ENCODE peak calls at places on chromosomes 12 and 14, in six cellular contexts. X is cardiac fibroblast; L is effector CD8-positive, alpha-beta T cell; H is effector memory CD4-positive, alpha-beta T cell; E is hypothalamus; U is cardiac muscle cell. T is an unnamed sample.
A peak's percentile ranks its signal among the peaks of the same experiment; 100 is the strongest.

GRCh38 chr12:78431931-78432330 is 432.6 kb upstream of the SYT1 start:
- DNase-seq in X (no peak), L (no peak), H (no peak), E (no peak), U (no peak), T (no peak)

GRCh38 chr12:46267618-46268348 is 1.1 kb downstream of the SLC38A1 start:
- DNase-seq in X (peak; percentile 23), L (no peak), H (peak; percentile 25), E (no peak), U (peak; percentile 28), T (no peak)

GRCh38 chr14:71638523-71639196 is 293.6 kb upstream of the RGS6 start:
- DNase-seq in X (peak; percentile 24), L (no peak), H (no peak), E (no peak), U (no peak), T (no peak)

GRCh38 chr12:64624035-64624434 is 13.7 kb downstream of the RASSF3 start:
- DNase-seq in X (no peak), L (no peak), H (no peak), E (no peak), U (no peak), T (no peak)

GRCh38 chr12:128829870-128830504 is 6.2 kb upstream of the SLC15A4 start:
- DNase-seq in X (no peak), L (no peak), H (no peak), E (no peak), U (no peak), T (no peak)

GRCh38 chr12:22453511-22453910 is 90.8 kb downstream of the C2CD5 start:
- DNase-seq in X (no peak), L (no peak), H (no peak), E (no peak), U (no peak), T (no peak)

GRCh38 chr14:39268393-39268792 is 34.7 kb downstream of the MIA2 start:
- DNase-seq in X (peak; percentile 20), L (no peak), H (no peak), E (no peak), U (peak; percentile 22), T (no peak)

GRCh38 chr12:6039894-6040601 is 84.4 kb downstream of the VWF start:
- DNase-seq in X (peak; percentile 82), L (peak; percentile 19), H (no peak), E (no peak), U (peak; percentile 82), T (no peak)

GRCh38 chr12:25186038-25186787 is 8.7 kb downstream of the DNAI7 start:
- DNase-seq in X (no peak), L (no peak), H (no peak), E (no peak), U (no peak), T (no peak)

GRCh38 chr12:1812650-1813302 is 7.6 kb upstream of the LRTM2 start:
- DNase-seq in X (peak; percentile 73), L (no peak), H (no peak), E (no peak), U (peak; percentile 83), T (no peak)

GRCh38 chr12:104023710-104024109 is 26.3 kb downstream of the GLT8D2 start:
- DNase-seq in X (no peak), L (no peak), H (no peak), E (no peak), U (no peak), T (no peak)

GRCh38 chr12:26642361-26642760 is 190.6 kb downstream of the ITPR2 start:
- DNase-seq in X (no peak), L (no peak), H (no peak), E (no peak), U (peak; percentile 13), T (no peak)

GRCh38 chr12:93060666-93061413 is 131.7 kb upstream of the EEA1 start:
- DNase-seq in X (peak; percentile 71), L (no peak), H (no peak), E (no peak), U (peak; percentile 80), T (no peak)

GRCh38 chr12:69423037-69423905 is 46.9 kb upstream of the FRS2 start:
- DNase-seq in X (peak; percentile 5), L (no peak), H (no peak), E (no peak), U (no peak), T (no peak)

GRCh38 chr12:59444932-59445331 is 150.9 kb upstream of the SLC16A7 start:
- DNase-seq in X (peak; percentile 33), L (no peak), H (no peak), E (no peak), U (peak; percentile 44), T (no peak)

GRCh38 chr12:111443586-111443985 is 37.9 kb downstream of the SH2B3 start:
- DNase-seq in X (no peak), L (no peak), H (no peak), E (no peak), U (no peak), T (no peak)

GRCh38 chr14:69002069-69002468 is 23.0 kb upstream of the ACTN1 start:
- DNase-seq in X (peak; percentile 39), L (no peak), H (no peak), E (no peak), U (no peak), T (no peak)

GRCh38 chr12:4908694-4909396 is 860 bp upstream of the KCNA1 start:
- DNase-seq in X (no peak), L (no peak), H (no peak), E (no peak), U (no peak), T (no peak)

GRCh38 chr12:130602251-130602650 is 113.8 kb downstream of the RIMBP2 start:
- DNase-seq in X (no peak), L (no peak), H (no peak), E (no peak), U (no peak), T (no peak)

GRCh38 chr14:68210729-68211299 is 391.2 kb downstream of the RAD51B start:
- DNase-seq in X (peak; percentile 93), L (no peak), H (peak; percentile 8), E (no peak), U (peak; percentile 94), T (peak; percentile 90)

GRCh38 chr12:123861392-123861791 is 99.3 kb downstream of the DNAH10 start:
- DNase-seq in X (no peak), L (no peak), H (no peak), E (no peak), U (no peak), T (no peak)

GRCh38 chr12:88334271-88334670 is 192.2 kb downstream of the TMTC3 start:
- DNase-seq in X (peak; percentile 31), L (no peak), H (no peak), E (no peak), U (peak; percentile 46), T (peak; percentile 36)

GRCh38 chr12:123996581-123996980 is 23.6 kb downstream of the ZNF664 start:
- DNase-seq in X (no peak), L (no peak), H (no peak), E (no peak), U (no peak), T (no peak)

GRCh38 chr12:42758806-42759205 is 169.3 kb upstream of the PRICKLE1 start:
- DNase-seq in X (no peak), L (no peak), H (no peak), E (no peak), U (no peak), T (no peak)

GRCh38 chr14:73619524-73619923 is 7.2 kb downstream of the ACOT6 start:
- DNase-seq in X (no peak), L (no peak), H (no peak), E (no peak), U (no peak), T (no peak)

GRCh38 chr12:94570161-94570560 is 80.2 kb downstream of the TMCC3 start:
- DNase-seq in X (peak; percentile 18), L (no peak), H (no peak), E (no peak), U (peak; percentile 33), T (peak; percentile 47)

GRCh38 chr12:54561164-54561563 is 11.8 kb downstream of the PDE1B start:
- DNase-seq in X (peak; percentile 8), L (no peak), H (no peak), E (no peak), U (peak; percentile 46), T (no peak)

GRCh38 chr14:101458536-101459391 is 102.5 kb upstream of the DIO3 start:
- DNase-seq in X (no peak), L (no peak), H (no peak), E (no peak), U (no peak), T (no peak)

GRCh38 chr12:70948976-70949336 is 28.4 kb upstream of the PTPRR start:
- DNase-seq in X (peak; percentile 88), L (no peak), H (no peak), E (no peak), U (peak; percentile 67), T (no peak)

GRCh38 chr14:77307099-77307496 is 13.6 kb downstream of the POMT2 start:
- DNase-seq in X (no peak), L (no peak), H (no peak), E (peak; percentile 23), U (no peak), T (no peak)

GRCh38 chr12:57622293-57623245 is 10.4 kb downstream of the B4GALNT1 start:
- DNase-seq in X (no peak), L (no peak), H (no peak), E (no peak), U (no peak), T (no peak)

GRCh38 chr14:61503167-61503801 is 181.9 kb downstream of the PRKCH start:
- DNase-seq in X (peak; percentile 84), L (peak; percentile 18), H (peak; percentile 54), E (no peak), U (peak; percentile 81), T (no peak)

GRCh38 chr12:94676011-94676709 is 25.8 kb upstream of the TMCC3 start:
- DNase-seq in X (peak; percentile 37), L (no peak), H (no peak), E (no peak), U (peak; percentile 71), T (no peak)

GRCh38 chr12:109844983-109845841 is 12.0 kb upstream of the TRPV4 start:
- DNase-seq in X (peak; percentile 85), L (peak; percentile 85), H (peak; percentile 72), E (peak; percentile 58), U (peak; percentile 85), T (no peak)

GRCh38 chr12:90593596-90594290 is 361.2 kb downstream of the CCER1 start:
- DNase-seq in X (no peak), L (no peak), H (no peak), E (no peak), U (no peak), T (no peak)

GRCh38 chr12:57444744-57445143 is 10.2 kb downstream of the INHBC start:
- DNase-seq in X (no peak), L (no peak), H (no peak), E (no peak), U (no peak), T (no peak)

GRCh38 chr14:73295198-73295796 is 58.0 kb downstream of the PAPLN start:
- DNase-seq in X (peak; percentile 62), L (no peak), H (no peak), E (no peak), U (peak; percentile 62), T (no peak)

GRCh38 chr14:99916091-99916383 is 122.8 kb downstream of the EML1 start:
- DNase-seq in X (no peak), L (no peak), H (no peak), E (no peak), U (no peak), T (no peak)

GRCh38 chr12:131628766-131629448 is 82.0 kb upstream of the SFSWAP start:
- DNase-seq in X (no peak), L (no peak), H (no peak), E (no peak), U (no peak), T (no peak)